ENCODE peak calls at places on chromosomes 7 and 10, in seven cellular contexts. L, Y, Z, D, M, I and J are unnamed samples.

GRCh38 chr7:78510580-78511188 is 712.1 kb downstream of the PHTF2 start:
- DNase-seq in L (peak), Z (no peak), Y (no peak), I (no peak), D (no peak), M (no peak), J (no peak)

GRCh38 chr10:117720931-117721826 is 178.6 kb downstream of the EMX2 start:
- DNase-seq in D (no peak), Z (no peak), Y (no peak), L (no peak), M (no peak), I (no peak), J (no peak)

GRCh38 chr10:62081322-62081945 is 179.9 kb downstream of the ARID5B start:
- DNase-seq in I (no peak), L (no peak), Y (no peak), Z (no peak), D (no peak), M (no peak), J (no peak)

GRCh38 chr7:137421389-137421788 is 77.9 kb upstream of the PTN start:
- DNase-seq in Z (no peak), L (no peak), I (no peak), Y (no peak), D (no peak), M (no peak), J (no peak)

GRCh38 chr7:84336741-84337140 is 142.2 kb upstream of the SEMA3A start:
- DNase-seq in M (no peak), Z (no peak), L (no peak), I (no peak), D (no peak), Y (no peak), J (no peak)

GRCh38 chr7:45575501-45576248 is 1.5 kb downstream of the ADCY1 start:
- DNase-seq in Z (no peak), L (no peak), D (no peak), I (no peak), Y (no peak), M (no peak), J (no peak)

GRCh38 chr7:149021725-149022062 is 6.6 kb downstream of the PDIA4 start:
- DNase-seq in Z (no peak), Y (no peak), L (no peak), I (no peak), M (no peak), D (no peak), J (no peak)

GRCh38 chr7:73520673-73521635 is 1.1 kb downstream of the BAZ1B start:
- DNase-seq in L (peak), D (no peak), Z (no peak), Y (no peak), M (no peak), I (no peak), J (no peak)

GRCh38 chr10:74652664-74653063 is 173.7 kb upstream of the KAT6B start:
- DNase-seq in L (peak), M (no peak), I (no peak), D (no peak), Z (no peak), Y (no peak), J (no peak)

GRCh38 chr7:42932861-42933591 is 850 bp downstream of the MRPL32 start:
- DNase-seq in Z (no peak), D (no peak), Y (peak), M (no peak), L (no peak), I (no peak), J (no peak)

GRCh38 chr10:4650109-4650508 is 175.9 kb upstream of the AKR1E2 start:
- DNase-seq in D (no peak), M (no peak), I (no peak), Z (no peak), Y (no peak), L (no peak), J (no peak)

GRCh38 chr7:22178735-22179134 is 178.2 kb downstream of the RAPGEF5 start:
- DNase-seq in D (no peak), M (no peak), Y (no peak), L (no peak), I (no peak), Z (no peak), J (no peak)

GRCh38 chr10:86376852-86377796 is 10.5 kb upstream of the GRID1 start:
- DNase-seq in M (no peak), D (peak), Z (peak), I (no peak), L (peak), Y (peak), J (no peak)

GRCh38 chr10:79420974-79421688 is 24.3 kb downstream of the ZCCHC24 start:
- DNase-seq in M (no peak), D (no peak), I (no peak), Z (no peak), Y (no peak), L (no peak), J (no peak)

GRCh38 chr7:31099451-31100444 is 47.6 kb downstream of the ADCYAP1R1 start:
- DNase-seq in D (no peak), L (no peak), M (no peak), I (no peak), Z (peak), Y (no peak), J (no peak)

GRCh38 chr10:110504111-110504735 is 6.5 kb downstream of the DUSP5 start:
- DNase-seq in M (no peak), D (no peak), Y (peak), Z (no peak), I (no peak), L (no peak), J (no peak)

GRCh38 chr10:66457629-66458028 is 468.2 kb upstream of the LRRTM3 start:
- DNase-seq in Z (no peak), M (no peak), L (no peak), D (no peak), Y (no peak), I (no peak), J (no peak)

GRCh38 chr7:135798104-135798503 is 49.5 kb upstream of the FAM180A start:
- DNase-seq in Z (no peak), M (no peak), D (no peak), L (no peak), Y (no peak), I (no peak), J (no peak)

GRCh38 chr7:36788814-36789470 is 64.6 kb upstream of the AOAH start:
- DNase-seq in M (no peak), Y (no peak), D (no peak), L (no peak), Z (no peak), I (no peak), J (no peak)

GRCh38 chr7:79529896-79530235 is 76.4 kb upstream of the MAGI2 start:
- DNase-seq in M (no peak), L (peak), Y (no peak), D (no peak), Z (no peak), I (no peak), J (no peak)

GRCh38 chr10:3031490-3031889 is 35.9 kb upstream of the PFKP start:
- DNase-seq in L (no peak), Z (no peak), Y (no peak), I (no peak), D (no peak), M (no peak), J (no peak)

GRCh38 chr10:110387983-110388681 is 83.4 kb upstream of the SMNDC1 start:
- DNase-seq in M (no peak), Z (no peak), D (no peak), L (no peak), I (no peak), Y (no peak), J (no peak)

GRCh38 chr10:83677795-83678194 is 461.5 kb upstream of the GHITM start:
- DNase-seq in D (no peak), Z (no peak), L (no peak), I (peak), Y (no peak), M (no peak), J (no peak)

GRCh38 chr10:128286413-128287097 is 160.3 kb upstream of the MKI67 start:
- DNase-seq in M (no peak), Z (peak), L (no peak), I (no peak), Y (no peak), D (no peak), J (no peak)

GRCh38 chr10:102729090-102730026 is 14.4 kb upstream of the WBP1L start:
- DNase-seq in I (no peak), Z (peak), D (peak), M (no peak), Y (peak), L (peak), J (no peak)

GRCh38 chr7:149489391-149490024 is 8.1 kb downstream of the ZNF746 start:
- DNase-seq in Y (no peak), I (no peak), M (no peak), D (no peak), Z (no peak), L (peak), J (no peak)

GRCh38 chr10:86667421-86668181 is 710 bp upstream of the LDB3 start:
- DNase-seq in Y (peak), L (no peak), I (no peak), M (no peak), D (peak), Z (peak), J (no peak)

GRCh38 chr7:106009511-106010226 is 46.6 kb downstream of the CDHR3 start:
- DNase-seq in M (peak), Y (peak), D (peak), L (peak), I (peak), Z (peak), J (peak)

GRCh38 chr10:93680414-93681047 is 21.9 kb downstream of the FRA10AC1 start:
- DNase-seq in Y (no peak), I (no peak), L (peak), D (no peak), Z (no peak), M (no peak), J (peak)

GRCh38 chr10:69969961-69970360 is 82.7 kb upstream of the MACROH2A2 start:
- DNase-seq in L (no peak), Z (no peak), D (no peak), M (no peak), I (no peak), Y (no peak), J (no peak)

GRCh38 chr10:33126118-33126517 is 168.1 kb upstream of the ITGB1 start:
- DNase-seq in M (no peak), I (no peak), L (peak), Y (peak), D (no peak), Z (no peak), J (no peak)

GRCh38 chr10:33571616-33572015 is 237.1 kb upstream of the NRP1 start:
- DNase-seq in M (no peak), Y (no peak), D (no peak), I (peak), L (peak), Z (no peak), J (no peak)

GRCh38 chr7:113730309-113730955 is 188.4 kb downstream of the PPP1R3A start:
- DNase-seq in Y (no peak), Z (no peak), L (peak), I (no peak), M (peak), D (no peak), J (peak)

GRCh38 chr10:5692476-5693358 is 8.1 kb downstream of the TASOR2 start:
- DNase-seq in Z (peak), D (peak), M (no peak), Y (peak), L (no peak), I (no peak), J (no peak)

GRCh38 chr10:43827853-43828252 is 179.2 kb upstream of the ZNF32 start:
- DNase-seq in Z (no peak), M (no peak), L (no peak), I (no peak), Y (no peak), D (no peak), J (no peak)

GRCh38 chr7:146136357-146136875 is 19.8 kb downstream of the CNTNAP2 start:
- DNase-seq in M (no peak), I (no peak), D (no peak), Y (no peak), L (no peak), Z (no peak), J (no peak)

GRCh38 chr7:36393826-36394225 is 4.2 kb downstream of the ANLN start:
- DNase-seq in Z (no peak), Y (no peak), D (no peak), M (no peak), I (no peak), L (no peak), J (no peak)

GRCh38 chr7:132745510-132745909 is 169.2 kb upstream of the PLXNA4 start:
- DNase-seq in I (no peak), L (no peak), Z (no peak), D (no peak), M (no peak), Y (no peak), J (no peak)

GRCh38 chr7:132751282-132751647 is 175.0 kb upstream of the PLXNA4 start:
- DNase-seq in L (no peak), I (no peak), D (no peak), Z (no peak), Y (no peak), M (no peak), J (no peak)

GRCh38 chr7:132752431-132752830 is 176.2 kb upstream of the PLXNA4 start:
- DNase-seq in I (peak), D (no peak), Y (no peak), L (no peak), Z (no peak), M (no peak), J (peak)

GRCh38 chr7:132750530-132751281 is 174.4 kb upstream of the PLXNA4 start:
- DNase-seq in Y (no peak), D (no peak), L (no peak), M (no peak), I (peak), Z (no peak), J (peak)

DNA sequence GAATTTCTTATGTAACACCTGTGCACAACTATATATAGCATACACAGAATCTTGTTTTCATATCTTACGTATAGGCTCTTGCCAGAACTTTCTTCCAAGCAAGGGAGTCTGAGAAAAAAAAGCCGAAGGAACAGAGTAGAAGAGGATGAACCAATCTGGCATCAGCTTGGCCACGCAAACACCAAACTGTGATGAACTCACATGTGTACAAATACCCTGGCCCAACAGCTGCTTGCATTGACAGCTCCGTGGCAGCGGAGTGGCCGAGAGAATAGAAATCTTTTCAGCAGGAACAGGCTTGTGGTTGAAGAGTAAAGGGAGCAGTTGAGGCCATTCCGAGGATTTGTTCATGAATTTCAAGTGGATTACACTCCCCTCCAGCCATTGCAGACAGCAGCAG is 173.8 kb upstream of the PLXNA4 start:
- DNase-seq in M (no peak), L (no peak), Y (no peak), D (no peak), I (no peak), Z (no peak), J (no peak)
- H3K4me3 ChIP-seq in M (no peak), L (no peak), Y (peak), D (no peak), I (no peak), Z (no peak), J (no peak)

DNA sequence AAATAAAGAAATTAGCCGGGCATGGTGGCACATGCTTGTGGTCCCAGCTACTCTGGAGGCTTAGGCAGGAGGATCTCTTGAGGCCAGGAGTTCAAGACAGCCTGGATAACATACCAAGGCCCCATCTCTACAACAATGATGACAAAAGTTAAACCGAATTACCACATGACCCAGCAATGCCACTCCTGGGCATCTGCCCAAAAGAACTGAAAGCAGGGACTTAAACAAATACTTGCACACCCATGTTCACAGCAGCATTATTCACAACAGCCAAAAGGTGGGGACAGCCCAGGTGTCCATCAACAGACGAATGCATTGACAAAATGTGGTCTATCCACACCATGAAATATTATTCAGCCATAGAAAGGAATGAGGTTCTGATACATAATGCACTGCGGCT is 83.9 kb downstream of the HIP1 start:
- DNase-seq in M (no peak), Y (no peak), D (no peak), Z (no peak), L (no peak), I (no peak), J (no peak)
- H3K4me3 ChIP-seq in M (no peak), Y (no peak), D (no peak), Z (no peak), L (no peak), I (no peak), J (no peak)

DNA sequence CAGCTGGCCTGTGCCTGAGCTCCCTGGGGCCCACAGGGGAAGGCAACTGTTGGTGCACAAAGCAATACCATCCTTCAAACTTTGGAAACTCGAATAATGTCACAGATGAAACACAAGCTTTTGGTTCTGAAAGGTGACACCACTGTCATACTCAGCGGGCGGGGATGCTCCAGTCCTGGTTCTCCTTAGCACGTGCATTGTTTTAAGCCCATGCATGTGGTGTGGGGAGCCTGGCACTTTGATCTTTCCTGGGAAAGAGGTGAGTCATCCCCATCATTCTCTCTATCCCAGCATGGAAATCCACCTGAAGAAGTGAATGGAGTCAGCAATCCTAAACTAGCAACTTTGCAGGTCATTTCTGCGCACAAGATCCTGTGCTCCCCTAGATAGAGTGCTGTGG is 119.6 kb downstream of the GLRX3 start:
- DNase-seq in Y (no peak), D (no peak), I (no peak), M (no peak), L (no peak), Z (no peak), J (no peak)
- H3K4me3 ChIP-seq in Y (no peak), D (no peak), I (no peak), M (no peak), L (no peak), Z (no peak), J (no peak)

GRCh38 chr7:54811016-54811924 is 52.3 kb upstream of the SEC61G start:
- DNase-seq in Y (no peak), L (peak), I (no peak), M (peak), Z (no peak), D (no peak), J (peak)
- H3K4me3 ChIP-seq in Y (no peak), L (no peak), I (no peak), M (no peak), Z (no peak), D (no peak), J (no peak)

GRCh38 chr7:103936558-103936957 is 52.9 kb downstream of the RELN start:
- DNase-seq in Z (no peak), D (no peak), M (no peak), Y (no peak), L (no peak), I (no peak), J (no peak)

GRCh38 chr7:103932389-103932788 is 57.1 kb downstream of the RELN start:
- DNase-seq in I (no peak), D (no peak), Z (no peak), Y (no peak), M (no peak), L (no peak), J (no peak)

GRCh38 chr7:103929808-103930415 is 59.5 kb downstream of the RELN start:
- DNase-seq in I (no peak), D (no peak), M (no peak), Z (no peak), L (no peak), Y (no peak), J (no peak)

GRCh38 chr7:103937680-103938079 is 51.8 kb downstream of the RELN start:
- DNase-seq in D (no peak), M (no peak), Y (no peak), Z (no peak), I (no peak), L (no peak), J (no peak)

GRCh38 chr7:103934508-103934907 is 55.0 kb downstream of the RELN start:
- DNase-seq in Z (no peak), Y (no peak), L (no peak), D (no peak), I (no peak), M (no peak), J (no peak)
- H3K4me3 ChIP-seq in Z (no peak), Y (no peak), L (no peak), D (no peak), I (no peak), M (no peak), J (no peak)

DNA sequence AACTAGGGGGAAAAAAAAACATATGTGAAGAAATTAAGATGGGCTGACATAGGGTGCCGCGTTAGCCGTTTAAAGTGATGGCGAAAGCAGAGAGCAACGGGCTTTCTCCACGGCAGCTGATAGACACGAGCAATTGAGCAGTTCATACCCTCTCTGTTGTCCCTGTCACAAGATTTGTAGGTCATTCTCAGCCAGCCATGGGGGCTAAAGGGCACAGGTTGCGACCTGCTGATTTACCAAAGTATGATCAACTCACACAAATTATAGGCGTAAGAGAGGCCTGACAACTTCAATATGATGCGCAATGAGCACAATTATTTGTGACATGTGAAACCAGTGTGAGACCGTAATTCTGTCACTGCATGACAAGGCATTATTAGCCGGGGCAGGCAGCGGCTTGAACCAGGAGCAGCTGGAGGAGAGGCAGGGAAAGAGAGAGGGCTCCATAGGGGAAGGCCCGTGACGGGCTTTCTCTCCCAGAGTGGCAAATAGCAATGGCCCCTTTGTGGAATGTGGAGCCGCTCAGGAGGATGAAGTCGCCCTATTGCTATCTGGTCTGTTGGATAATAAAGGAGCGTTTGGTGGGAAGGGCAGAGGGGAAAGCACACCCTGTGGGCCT is 195.1 kb upstream of the HABP2 start:
- DNase-seq in L (no peak), Z (no peak), D (no peak), M (no peak), Y (no peak), I (no peak), J (no peak)
- H3K4me3 ChIP-seq in L (no peak), Z (no peak), D (no peak), M (no peak), Y (no peak), I (no peak), J (no peak)

GRCh38 chr10:21519981-21520436 is 5.5 kb downstream of the SKIDA1 start:
- DNase-seq in I (no peak), D (no peak), Y (no peak), L (peak), M (no peak), Z (no peak), J (no peak)

GRCh38 chr10:21517134-21517982 is 8.1 kb downstream of the SKIDA1 start:
- DNase-seq in Y (peak), M (no peak), Z (peak), I (peak), D (peak), L (peak), J (no peak)

GRCh38 chr10:21517983-21518628 is 7.4 kb downstream of the SKIDA1 start:
- DNase-seq in Z (no peak), I (peak), Y (no peak), M (no peak), D (no peak), L (peak), J (no peak)

GRCh38 chr10:21519327-21519933 is 6.1 kb downstream of the SKIDA1 start:
- DNase-seq in Z (no peak), D (no peak), M (no peak), I (no peak), L (no peak), Y (no peak), J (no peak)

GRCh38 chr10:21518629-21519321 is 6.7 kb downstream of the SKIDA1 start:
- DNase-seq in D (no peak), Z (no peak), Y (no peak), L (peak), M (no peak), I (no peak), J (no peak)
- H3K4me3 ChIP-seq in D (peak), Z (peak), Y (peak), L (peak), M (peak), I (peak), J (peak)

GRCh38 chr10:23538968-23539367 is 100.1 kb downstream of the OTUD1 start:
- DNase-seq in Z (no peak), Y (no peak), D (no peak), I (no peak), M (no peak), L (no peak), J (no peak)
- H3K4me3 ChIP-seq in Z (no peak), Y (no peak), D (no peak), I (no peak), M (no peak), L (no peak), J (no peak)